ENCODE peak calls at places on chromosome 9, in seven cellular contexts. I is neuronal stem cell, T is IMR-90, J is H9, Y is trophoblast cell, M is H1, N is mesendoderm. B is an unnamed sample.

GRCh38 chr9:36818965-36819870 is 214.8 kb downstream of the PAX5 start:
- DNase-seq in J (peak), N (peak), M (peak), I (peak), T (no peak), Y (no peak), B (no peak)

GRCh38 chr9:68852941-68853340 is 147.9 kb downstream of the PIP5K1B start:
- DNase-seq in M (no peak), J (no peak), Y (no peak), I (no peak), N (no peak), T (no peak), B (no peak)

GRCh38 chr9:34554211-34555001 is 31.6 kb upstream of the ENHO start:
- DNase-seq in J (no peak), N (peak), I (no peak), T (no peak), M (peak), Y (no peak), B (no peak)

GRCh38 chr9:68780735-68781134 is 75.7 kb downstream of the PIP5K1B start:
- DNase-seq in T (peak), Y (no peak), N (no peak), M (no peak), J (no peak), I (no peak), B (no peak)

GRCh38 chr9:5557606-5558587 is 47.6 kb downstream of the PDCD1LG2 start:
- DNase-seq in I (no peak), Y (peak), T (no peak), M (no peak), J (no peak), N (no peak), B (no peak)

GRCh38 chr9:37187269-37187668 is 66.9 kb downstream of the ZCCHC7 start:
- DNase-seq in M (no peak), J (no peak), Y (no peak), N (no peak), T (no peak), I (no peak), B (no peak)

GRCh38 chr9:122642226-122642625 is 15.2 kb downstream of the OR1B1 start:
- DNase-seq in N (no peak), M (no peak), I (no peak), J (no peak), T (no peak), Y (peak), B (no peak)

GRCh38 chr9:97980479-97980803 is 2.7 kb upstream of the ANP32B start:
- DNase-seq in N (no peak), I (no peak), T (no peak), J (no peak), Y (no peak), M (no peak), B (no peak)

GRCh38 chr9:19440823-19441580 is 32.2 kb downstream of the ACER2 start:
- DNase-seq in I (no peak), Y (peak), N (no peak), M (no peak), T (no peak), J (no peak), B (no peak)

GRCh38 chr9:12813960-12814876 is 39.4 kb downstream of the LURAP1L start:
- DNase-seq in I (no peak), T (peak), Y (peak), M (no peak), J (no peak), N (peak), B (peak)

GRCh38 chr9:70805953-70806352 is 315.5 kb downstream of the TRPM3 start:
- DNase-seq in I (no peak), M (no peak), T (no peak), J (no peak), N (no peak), Y (no peak), B (no peak)

GRCh38 chr9:137150485-137151060 is 11.6 kb downstream of the GRIN1 start:
- DNase-seq in M (no peak), Y (no peak), I (no peak), N (peak), J (peak), T (no peak), B (peak)

GRCh38 chr9:137148661-137149060 is 9.7 kb downstream of the GRIN1 start:
- DNase-seq in Y (no peak), N (no peak), T (no peak), J (no peak), I (no peak), M (no peak), B (no peak)

GRCh38 chr9:137148242-137148641 is 9.3 kb downstream of the GRIN1 start:
- DNase-seq in T (no peak), N (no peak), J (no peak), I (no peak), Y (no peak), M (no peak), B (no peak)

GRCh38 chr9:137149367-137149766 is 10.4 kb downstream of the GRIN1 start:
- DNase-seq in J (no peak), N (no peak), I (no peak), Y (no peak), T (no peak), M (no peak), B (no peak)

DNA sequence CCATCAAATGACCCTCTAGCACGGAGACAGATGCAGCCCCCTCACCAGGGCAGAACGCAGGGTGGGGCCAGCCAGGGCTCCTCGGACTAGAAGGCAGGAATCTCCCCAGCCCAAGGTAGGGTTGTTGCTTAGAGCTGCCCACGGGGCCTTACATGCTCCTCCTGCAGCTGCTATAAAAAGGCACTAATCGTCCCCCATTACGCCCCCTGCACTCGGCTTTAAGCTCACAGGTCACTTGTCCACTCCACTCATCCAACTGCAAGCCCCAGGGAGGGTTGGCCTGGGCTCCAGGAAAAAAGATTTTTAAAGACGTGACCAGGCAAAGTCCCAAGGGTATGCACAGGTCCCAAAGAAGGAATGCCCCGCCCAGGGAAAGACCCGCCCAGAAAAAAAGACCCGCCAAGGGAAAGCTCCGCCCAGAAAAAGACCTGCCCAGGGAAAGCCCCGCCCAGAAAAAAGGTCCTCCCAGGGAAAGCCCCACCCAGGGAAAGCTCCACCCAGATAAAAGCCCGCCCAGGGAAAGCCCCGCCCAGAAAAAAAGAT is 11.1 kb downstream of the GRIN1 start:
- DNase-seq in N (no peak), T (no peak), I (no peak), J (peak), M (no peak), Y (no peak), B (no peak)
- H3K23ac ChIP-seq in N (no peak), T (no peak), I (peak), J (no peak), M (no peak), Y (no peak), B (no peak)

DNA sequence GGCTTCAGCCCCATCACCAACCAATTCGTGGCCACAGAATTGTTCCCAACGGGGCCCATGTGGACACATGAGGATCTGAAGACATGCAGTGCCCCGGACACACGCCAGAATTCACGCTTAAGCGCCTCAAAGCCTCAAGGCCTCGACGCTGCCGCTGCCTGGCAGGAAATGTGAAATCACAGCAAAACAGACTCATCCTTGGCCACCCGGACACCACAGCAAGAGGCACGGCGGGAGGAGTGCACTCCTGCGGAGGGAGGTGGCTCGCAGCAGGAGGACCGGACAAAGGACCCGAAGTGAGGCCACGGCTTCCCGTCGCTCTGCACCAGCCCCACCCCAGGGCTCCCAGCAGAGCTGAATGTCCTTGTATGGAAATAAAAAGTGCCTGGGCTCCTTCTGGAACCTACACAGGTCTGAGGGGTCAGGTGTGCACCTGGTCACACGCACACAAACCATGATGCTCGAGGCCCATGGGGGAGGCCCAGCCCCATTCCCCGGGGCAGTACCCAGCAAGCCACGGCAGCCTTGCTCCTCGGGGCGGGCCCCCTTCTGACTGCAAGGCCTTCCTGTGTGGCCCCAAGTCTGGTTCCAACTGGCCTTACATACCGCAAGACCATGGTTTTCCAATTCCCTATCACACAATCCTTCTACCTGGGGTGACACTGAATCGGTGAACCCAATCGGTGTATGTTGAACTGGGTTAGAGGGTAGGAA is 10.0 kb downstream of the SEC16A start:
- DNase-seq in J (no peak), M (no peak), T (no peak), Y (no peak), N (no peak), I (no peak), B (no peak)
- H2BK5ac ChIP-seq in J (no peak), M (no peak), T (no peak), Y (no peak), N (no peak), I (no peak), B (no peak)

DNA sequence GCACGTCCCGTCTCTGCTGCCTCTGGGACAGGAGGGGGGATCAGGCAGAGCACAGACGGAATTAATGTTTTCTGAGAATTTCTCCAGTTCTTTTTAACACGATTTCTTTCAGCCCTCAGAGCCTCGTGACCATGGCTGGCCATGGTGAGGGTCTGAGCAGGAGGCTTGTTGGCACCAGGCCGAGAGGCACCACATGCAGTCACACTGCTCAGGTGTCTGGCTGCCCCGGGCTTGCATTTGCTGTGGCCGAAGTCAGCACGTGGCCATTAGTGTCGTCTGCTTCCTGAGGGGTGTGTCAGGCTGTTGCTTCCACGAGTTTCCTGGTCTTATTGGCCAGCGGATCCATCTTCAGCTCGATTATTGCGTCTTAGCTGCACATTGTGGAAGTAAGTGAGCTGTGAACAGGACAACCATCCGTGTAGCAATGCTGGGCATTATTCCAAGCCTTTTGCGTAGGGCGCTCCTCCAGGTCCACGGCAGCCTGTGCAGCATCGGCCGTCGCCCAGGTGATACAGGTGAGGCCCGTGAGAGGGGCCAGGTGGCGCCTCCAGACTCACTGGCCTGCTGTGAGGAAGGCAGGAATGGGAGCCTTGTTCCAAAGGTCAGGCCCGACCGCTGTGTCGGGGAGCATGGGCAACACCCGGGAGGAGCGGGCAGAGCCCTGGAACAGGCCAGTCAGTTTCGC is 114.2 kb upstream of the CACNA1B start:
- DNase-seq in M (no peak), T (no peak), J (no peak), Y (no peak), I (no peak), N (no peak), B (no peak)
- H3K23ac ChIP-seq in M (no peak), T (no peak), J (no peak), Y (no peak), I (no peak), N (no peak), B (no peak)

DNA sequence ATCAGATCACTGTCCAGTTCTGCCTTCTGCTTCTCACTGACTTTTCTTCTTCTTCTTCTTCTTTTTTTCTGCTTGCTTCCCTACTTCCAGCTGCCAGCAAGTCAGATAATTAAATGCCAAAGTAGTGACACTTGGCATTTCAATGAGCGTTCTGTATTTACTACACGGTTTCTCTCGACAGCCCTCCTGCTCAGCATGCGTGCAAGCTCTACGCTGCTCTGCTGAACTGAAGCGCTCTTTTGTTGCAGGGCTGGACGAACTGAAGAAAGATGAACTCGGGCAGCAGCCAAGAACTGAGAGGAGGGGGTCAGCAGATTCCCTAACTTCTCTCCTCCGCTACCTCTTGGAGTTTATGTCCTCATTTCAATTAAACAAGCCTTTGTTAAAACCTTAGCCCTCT is 319.1 kb downstream of the GLIS3 start:
- DNase-seq in N (no peak), Y (no peak), T (peak), M (no peak), J (no peak), I (peak), B (peak)
- H2BK5ac ChIP-seq in N (no peak), Y (no peak), T (no peak), M (no peak), J (no peak), I (no peak), B (no peak)

GRCh38 chr9:99966720-99967119 is 60.3 kb downstream of the STX17 start:
- DNase-seq in N (peak), J (peak), Y (peak), T (peak), I (no peak), M (no peak), B (peak)
- H3K23ac ChIP-seq in N (no peak), J (no peak), Y (no peak), T (no peak), I (no peak), M (no peak), B (no peak)

DNA sequence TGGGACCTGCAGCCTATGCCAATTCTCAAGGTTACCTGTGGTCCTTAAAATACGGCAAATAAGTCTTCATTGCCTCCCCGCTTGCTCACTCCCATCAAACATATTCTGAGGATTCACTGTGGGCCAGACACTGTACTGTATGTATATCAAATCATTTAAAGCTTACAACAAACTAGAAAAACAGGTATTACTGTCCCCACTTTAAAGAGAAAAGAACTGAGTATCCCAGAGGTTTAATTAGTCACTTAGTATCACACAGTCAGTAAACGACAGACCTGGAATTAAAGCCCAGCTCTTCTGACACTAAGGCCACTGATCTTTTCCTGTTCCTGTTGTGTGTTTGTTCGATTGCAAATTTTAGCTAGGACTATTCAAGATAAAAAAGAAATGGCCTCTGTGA is 248.2 kb downstream of the ACTL7B start:
- DNase-seq in Y (no peak), I (no peak), T (no peak), N (no peak), J (no peak), M (no peak), B (no peak)
- H2BK5ac ChIP-seq in Y (no peak), I (no peak), T (no peak), N (no peak), J (no peak), M (no peak), B (no peak)

GRCh38 chr9:137147793-137148160 is 8.8 kb downstream of the GRIN1 start:
- DNase-seq in T (no peak), M (no peak), N (no peak), Y (no peak), J (no peak), I (no peak), B (no peak)

GRCh38 chr9:137147091-137147792 is 8.3 kb downstream of the GRIN1 start:
- DNase-seq in M (no peak), T (no peak), I (no peak), N (no peak), Y (no peak), J (no peak), B (no peak)

GRCh38 chr9:137143459-137143858 is 4.5 kb downstream of the GRIN1 start:
- DNase-seq in M (no peak), I (no peak), J (no peak), T (no peak), N (no peak), Y (no peak), B (no peak)

GRCh38 chr9:137146527-137146918 is 7.6 kb downstream of the GRIN1 start:
- DNase-seq in I (no peak), N (no peak), J (no peak), T (no peak), Y (no peak), M (no peak), B (no peak)

DNA sequence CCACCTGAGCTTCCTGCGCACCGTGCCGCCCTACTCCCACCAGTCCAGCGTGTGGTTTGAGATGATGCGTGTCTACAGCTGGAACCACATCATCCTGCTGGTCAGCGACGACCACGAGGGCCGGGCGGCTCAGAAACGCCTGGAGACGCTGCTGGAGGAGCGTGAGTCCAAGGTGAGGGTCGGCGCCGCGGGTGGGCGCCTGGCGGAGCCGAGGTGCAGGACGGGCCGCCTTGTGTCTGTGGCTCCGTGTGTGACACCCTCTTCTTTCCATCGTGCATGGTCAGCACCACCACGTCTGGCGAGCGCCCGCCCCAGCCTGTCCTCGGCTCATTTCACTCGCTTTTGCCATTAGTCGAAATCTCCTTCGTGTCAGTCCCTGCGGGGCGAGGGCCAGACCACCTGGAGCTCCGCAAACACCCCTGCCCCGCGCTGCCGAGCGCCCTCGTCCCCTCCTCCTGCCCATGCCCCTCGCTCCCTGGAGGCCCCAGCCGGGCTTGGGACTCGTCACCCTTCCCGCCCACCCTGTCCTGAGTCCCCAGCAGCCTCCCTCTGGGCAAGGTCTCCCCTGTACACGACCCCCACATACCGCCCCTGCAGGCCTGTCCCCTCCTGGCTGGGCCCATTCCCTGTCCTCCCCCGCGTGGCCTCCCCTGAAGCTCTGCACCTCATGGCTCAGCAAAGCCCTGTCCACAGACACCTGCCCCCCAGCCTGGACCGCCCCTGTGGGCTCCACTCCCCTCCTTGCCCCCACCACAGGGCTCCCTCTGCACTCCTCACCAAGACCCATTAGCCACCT is 7.0 kb downstream of the GRIN1 start:
- DNase-seq in Y (no peak), T (no peak), N (no peak), M (no peak), J (no peak), I (no peak), B (no peak)
- H3K23ac ChIP-seq in Y (no peak), T (no peak), N (no peak), M (no peak), J (no peak), I (peak), B (no peak)

GRCh38 chr9:87433853-87434252 is 63.8 kb upstream of the DAPK1 start:
- DNase-seq in T (no peak), M (no peak), J (no peak), I (no peak), N (no peak), Y (no peak), B (no peak)
- H2BK5ac ChIP-seq in T (no peak), M (no peak), J (no peak), I (no peak), N (no peak), Y (no peak), B (no peak)

GRCh38 chr9:32550046-32550608 is 2.0 kb upstream of the SMIM27 start:
- DNase-seq in J (no peak), M (no peak), N (peak), T (peak), I (peak), Y (no peak), B (peak)

GRCh38 chr9:32552172-32552872 is at the start of the genes SMIM27 and TOPORS:
- DNase-seq in T (peak), Y (peak), I (peak), J (peak), N (peak), M (peak), B (peak)

GRCh38 chr9:32550609-32551490 is 1.3 kb upstream of the SMIM27 start:
- DNase-seq in J (peak), Y (peak), M (peak), N (peak), T (peak), I (peak), B (peak)

GRCh38 chr9:32554107-32554506 is 1.7 kb upstream of the TOPORS start:
- DNase-seq in J (no peak), Y (no peak), M (no peak), T (peak), N (no peak), I (no peak), B (peak)

GRCh38 chr9:32551491-32552049 is 557 bp upstream of the SMIM27 start:
- DNase-seq in M (peak), J (peak), Y (peak), I (peak), N (no peak), T (peak), B (peak)
- H3K23ac ChIP-seq in M (no peak), J (no peak), Y (no peak), I (no peak), N (no peak), T (peak), B (no peak)

B was measured in mesenchymal stem cell.